ENCODE peak calls at places on chromosomes 12 and 14, in seven cellular contexts. S is WERI-Rb-1, C is neural crest cell, F is A673, K is activated gamma-delta T cell treated with Interleukin-2 at 50 U/mL for 16 hours, B is skeletal muscle cell, D is HCT116. N is an unnamed sample.

GRCh38 chr12:120012067-120012621 is 23.1 kb downstream of the BICDL1 start:
- DNase-seq in B (no peak), F (no peak), C (peak), S (no peak), K (peak), D (peak), N (peak)

GRCh38 chr12:131703161-131703560 is 7.7 kb upstream of the SFSWAP start:
- DNase-seq in S (no peak), D (no peak), F (no peak), C (no peak), K (no peak), B (no peak), N (no peak)

GRCh38 chr12:4118017-4118510 is 155.5 kb upstream of the CCND2 start:
- DNase-seq in K (no peak), S (no peak), C (no peak), B (no peak), D (no peak), F (no peak), N (no peak)

GRCh38 chr14:78566017-78566858 is 396.1 kb downstream of the NRXN3 start:
- DNase-seq in F (peak), S (peak), B (peak), D (peak), K (peak), C (peak), N (peak)

GRCh38 chr12:86081798-86082197 is 174.4 kb downstream of the MGAT4C start:
- DNase-seq in K (no peak), D (no peak), S (no peak), F (peak), B (no peak), C (no peak), N (no peak)

GRCh38 chr14:34604990-34605389 is 25.0 kb downstream of the SNX6 start:
- DNase-seq in D (no peak), B (no peak), C (no peak), K (no peak), F (no peak), S (no peak), N (no peak)

GRCh38 chr14:98270201-98270600 is 1001.8 kb downstream of the BCL11B start:
- DNase-seq in C (no peak), B (no peak), F (no peak), K (no peak), S (no peak), D (no peak), N (no peak)

GRCh38 chr14:26104686-26105085 is 493.1 kb downstream of the NOVA1 start:
- DNase-seq in B (no peak), D (no peak), C (no peak), F (peak), K (no peak), S (no peak), N (no peak)

GRCh38 chr14:88983755-88984154 is 159.3 kb downstream of the TTC8 start:
- DNase-seq in D (no peak), K (no peak), S (no peak), F (no peak), B (peak), C (no peak), N (no peak)

GRCh38 chr14:77027538-77028383 is 747 bp downstream of the IRF2BPL start:
- DNase-seq in C (peak), K (peak), B (no peak), F (peak), S (peak), D (no peak), N (peak)

GRCh38 chr12:92396647-92397258 is 251.1 kb upstream of the BTG1 start:
- DNase-seq in S (no peak), C (no peak), F (no peak), B (peak), K (no peak), D (no peak), N (no peak)

GRCh38 chr12:21346542-21347205 is 12.0 kb upstream of the SLCO1A2 start:
- DNase-seq in B (no peak), D (no peak), F (no peak), S (no peak), C (no peak), K (no peak), N (no peak)

GRCh38 chr12:6167327-6168280 is 32.6 kb upstream of the CD9 start:
- DNase-seq in F (no peak), B (peak), C (no peak), D (peak), K (peak), S (no peak), N (no peak)

GRCh38 chr12:132546647-132547046 is 56.7 kb downstream of the FBRSL1 start:
- DNase-seq in S (no peak), B (no peak), C (no peak), F (peak), K (no peak), D (no peak), N (no peak)

GRCh38 chr14:68596211-68596610 is 196.7 kb downstream of the ZFP36L1 start:
- DNase-seq in F (no peak), B (no peak), S (no peak), K (no peak), C (no peak), D (no peak), N (no peak)

GRCh38 chr12:69639400-69640016 is 28.8 kb upstream of the LRRC10 start:
- DNase-seq in C (peak), F (peak), D (peak), B (peak), S (peak), K (peak), N (peak)

GRCh38 chr12:95201056-95201670 is 16.1 kb downstream of the FGD6 start:
- DNase-seq in K (no peak), B (no peak), S (no peak), D (no peak), F (no peak), C (no peak), N (no peak)

GRCh38 chr12:99498756-99499155 is 148.8 kb upstream of the GARIN6 start:
- DNase-seq in F (no peak), D (no peak), K (no peak), B (no peak), S (no peak), C (no peak), N (no peak)

GRCh38 chr14:79583738-79584405 is 627.4 kb downstream of the DIO2 start:
- DNase-seq in C (no peak), F (no peak), K (no peak), D (no peak), S (no peak), B (peak), N (no peak)

GRCh38 chr14:76773188-76773885 is 12.1 kb downstream of the VASH1 start:
- DNase-seq in C (no peak), K (no peak), B (peak), S (no peak), D (no peak), F (no peak), N (no peak)

GRCh38 chr12:76623929-76624328 is 64.4 kb upstream of the OSBPL8 start:
- DNase-seq in B (no peak), S (no peak), C (no peak), F (peak), D (peak), K (no peak), N (no peak)

GRCh38 chr14:82251434-82251833 is 717.8 kb upstream of the SEL1L start:
- DNase-seq in C (no peak), F (no peak), D (no peak), S (no peak), K (no peak), B (no peak), N (no peak)

GRCh38 chr12:2548095-2548494 is 246.7 kb upstream of the FKBP4 start:
- DNase-seq in F (no peak), D (no peak), C (no peak), B (no peak), K (no peak), S (peak), N (no peak)

GRCh38 chr14:67311868-67312267 is 47.7 kb downstream of the ATP6V1D start:
- DNase-seq in F (no peak), C (no peak), S (no peak), B (no peak), K (no peak), D (no peak), N (no peak)